ENCODE peak calls at places on chromosomes 5 and 9, in five cellular contexts. One of them, this sample, is unnamed.

GRCh38 chr9:26243722-26244121 is 565.5 kb upstream of the TUSC1 start:
- DNase-seq in foreskin fibroblast: peak; percentile 53
- DNase-seq in natural killer cell: no peak
- DNase-seq in mesothelial cell of epicardium: no peak
- DNase-seq in RWPE2: no peak
- DNase-seq in this sample: no peak

GRCh38 chr5:123438244-123438643 is 15.0 kb upstream of the CEP120 start:
- DNase-seq in foreskin fibroblast: no peak
- DNase-seq in natural killer cell: no peak
- DNase-seq in mesothelial cell of epicardium: no peak
- DNase-seq in RWPE2: no peak
- DNase-seq in this sample: no peak

GRCh38 chr5:8641796-8642505 is 773.0 kb downstream of the MTRR start:
- DNase-seq in foreskin fibroblast: no peak
- DNase-seq in natural killer cell: no peak
- DNase-seq in mesothelial cell of epicardium: no peak
- DNase-seq in RWPE2: no peak
- DNase-seq in this sample: no peak

GRCh38 chr5:36152324-36153298 is 700 bp downstream of the SKP2 start:
- DNase-seq in foreskin fibroblast: peak; percentile 7
- DNase-seq in natural killer cell: no peak
- DNase-seq in mesothelial cell of epicardium: peak; percentile 43
- DNase-seq in RWPE2: no peak
- DNase-seq in this sample: no peak

GRCh38 chr5:15249152-15249551 is 250.8 kb upstream of the FBXL7 start:
- DNase-seq in foreskin fibroblast: peak; percentile 64
- DNase-seq in natural killer cell: no peak
- DNase-seq in mesothelial cell of epicardium: no peak
- DNase-seq in RWPE2: no peak
- DNase-seq in this sample: no peak

GRCh38 chr9:13915591-13916301 is 398.2 kb downstream of the NFIB start:
- DNase-seq in foreskin fibroblast: no peak
- DNase-seq in natural killer cell: no peak
- DNase-seq in mesothelial cell of epicardium: no peak
- DNase-seq in RWPE2: no peak
- DNase-seq in this sample: no peak

GRCh38 chr5:68214472-68215207 is 916 bp upstream of the PIK3R1 start:
- DNase-seq in foreskin fibroblast: no peak
- DNase-seq in natural killer cell: no peak
- DNase-seq in mesothelial cell of epicardium: no peak
- DNase-seq in RWPE2: no peak
- DNase-seq in this sample: no peak

GRCh38 chr5:173612948-173613347 is 3.5 kb downstream of the BOD1 start:
- DNase-seq in foreskin fibroblast: peak; percentile 62
- DNase-seq in natural killer cell: no peak
- DNase-seq in mesothelial cell of epicardium: no peak
- DNase-seq in RWPE2: no peak
- DNase-seq in this sample: no peak

GRCh38 chr9:129412814-129413536 is 207.9 kb downstream of the C9orf50 start:
- DNase-seq in foreskin fibroblast: peak; percentile 75
- DNase-seq in natural killer cell: no peak
- DNase-seq in mesothelial cell of epicardium: peak; percentile 64
- DNase-seq in RWPE2: no peak
- DNase-seq in this sample: no peak

GRCh38 chr9:109451311-109452025 is 46.6 kb downstream of the PTPN3 start:
- DNase-seq in foreskin fibroblast: no peak
- DNase-seq in natural killer cell: no peak
- DNase-seq in mesothelial cell of epicardium: no peak
- DNase-seq in RWPE2: no peak
- DNase-seq in this sample: no peak

GRCh38 chr5:71666321-71666720 is 52.8 kb upstream of the CARTPT start:
- DNase-seq in foreskin fibroblast: no peak
- DNase-seq in natural killer cell: no peak
- DNase-seq in mesothelial cell of epicardium: no peak
- DNase-seq in RWPE2: no peak
- DNase-seq in this sample: no peak

GRCh38 chr9:22395585-22396205 is 50.9 kb upstream of the DMRTA1 start:
- DNase-seq in foreskin fibroblast: no peak
- DNase-seq in natural killer cell: no peak
- DNase-seq in mesothelial cell of epicardium: no peak
- DNase-seq in RWPE2: no peak
- DNase-seq in this sample: no peak

GRCh38 chr9:79657891-79658290 is 86.1 kb downstream of the TLE4 start:
- DNase-seq in foreskin fibroblast: no peak
- DNase-seq in natural killer cell: no peak
- DNase-seq in mesothelial cell of epicardium: no peak
- DNase-seq in RWPE2: no peak
- DNase-seq in this sample: no peak

GRCh38 chr5:179870952-179871351 is 12.3 kb upstream of the MRNIP start:
- DNase-seq in foreskin fibroblast: no peak
- DNase-seq in natural killer cell: no peak
- DNase-seq in mesothelial cell of epicardium: no peak
- DNase-seq in RWPE2: no peak
- DNase-seq in this sample: no peak

GRCh38 chr5:179869641-179870402 is 11.2 kb upstream of the MRNIP start:
- DNase-seq in foreskin fibroblast: no peak
- DNase-seq in natural killer cell: no peak
- DNase-seq in mesothelial cell of epicardium: no peak
- DNase-seq in RWPE2: peak; percentile 62
- DNase-seq in this sample: peak; percentile 10

GRCh38 chr5:179869101-179869500 is 10.5 kb upstream of the MRNIP start:
- DNase-seq in foreskin fibroblast: no peak
- DNase-seq in natural killer cell: no peak
- DNase-seq in mesothelial cell of epicardium: no peak
- DNase-seq in RWPE2: peak; percentile 48
- DNase-seq in this sample: peak; percentile 10

GRCh38 chr5:179871506-179871905 is 12.9 kb upstream of the MRNIP start:
- DNase-seq in foreskin fibroblast: no peak
- DNase-seq in natural killer cell: no peak
- DNase-seq in mesothelial cell of epicardium: no peak
- DNase-seq in RWPE2: no peak
- DNase-seq in this sample: no peak

DNA sequence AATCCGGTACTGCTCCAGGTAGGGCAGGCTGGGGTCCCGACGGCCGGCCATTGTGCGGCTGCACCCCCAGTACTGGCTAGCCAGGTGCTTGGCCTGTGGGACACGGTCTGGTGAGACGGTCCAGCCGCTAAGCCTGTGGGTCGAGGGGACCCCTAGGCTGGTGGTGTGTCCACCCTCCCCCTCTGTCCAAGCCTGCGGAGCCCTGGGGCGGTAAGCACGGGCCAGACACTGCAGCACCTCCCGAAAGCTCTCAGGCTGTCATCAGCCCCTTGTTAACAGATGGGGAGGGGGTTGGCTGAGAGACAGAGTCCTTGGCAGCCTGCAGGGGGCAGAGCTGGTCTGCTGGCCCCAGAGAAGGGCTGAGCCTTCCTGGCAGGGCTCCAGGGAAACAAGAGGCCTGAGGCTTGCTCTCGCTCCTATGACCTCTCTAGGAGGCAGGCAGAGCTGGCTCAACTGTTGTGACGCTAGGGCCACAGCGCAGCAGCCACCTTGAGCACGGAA is 11.8 kb upstream of the MRNIP start:
- DNase-seq in foreskin fibroblast: no peak
- DNase-seq in natural killer cell: no peak
- DNase-seq in mesothelial cell of epicardium: no peak
- DNase-seq in RWPE2: no peak
- DNase-seq in this sample: peak; percentile 13
- TF ChIP-seq CTCF in foreskin fibroblast: peak; percentile 37
- TF ChIP-seq CTCF in natural killer cell: no peak
- TF ChIP-seq CTCF in mesothelial cell of epicardium: no peak
- TF ChIP-seq CTCF in RWPE2: no peak
- TF ChIP-seq CTCF in this sample: no peak

GRCh38 chr9:121499427-121500164 is at the start of gene GGTA1:
- DNase-seq in foreskin fibroblast: peak; percentile 47
- DNase-seq in natural killer cell: no peak
- DNase-seq in mesothelial cell of epicardium: peak; percentile 71
- DNase-seq in RWPE2: no peak
- DNase-seq in this sample: peak; percentile 48
- TF ChIP-seq CTCF in foreskin fibroblast: no peak
- TF ChIP-seq CTCF in natural killer cell: no peak
- TF ChIP-seq CTCF in mesothelial cell of epicardium: no peak
- TF ChIP-seq CTCF in RWPE2: no peak
- TF ChIP-seq CTCF in this sample: no peak

GRCh38 chr5:159660401-159660800 is 255.9 kb upstream of the ADRA1B start:
- DNase-seq in foreskin fibroblast: peak; percentile 3
- DNase-seq in natural killer cell: no peak
- DNase-seq in mesothelial cell of epicardium: no peak
- DNase-seq in RWPE2: no peak
- DNase-seq in this sample: no peak

GRCh38 chr5:159658266-159658665 is 258.0 kb upstream of the ADRA1B start:
- DNase-seq in foreskin fibroblast: no peak
- DNase-seq in natural killer cell: no peak
- DNase-seq in mesothelial cell of epicardium: no peak
- DNase-seq in RWPE2: no peak
- DNase-seq in this sample: no peak

GRCh38 chr5:159655757-159656409 is 260.4 kb upstream of the ADRA1B start:
- DNase-seq in foreskin fibroblast: no peak
- DNase-seq in natural killer cell: no peak
- DNase-seq in mesothelial cell of epicardium: no peak
- DNase-seq in RWPE2: no peak
- DNase-seq in this sample: no peak

GRCh38 chr5:159657298-159657697 is 259.0 kb upstream of the ADRA1B start:
- DNase-seq in foreskin fibroblast: no peak
- DNase-seq in natural killer cell: no peak
- DNase-seq in mesothelial cell of epicardium: no peak
- DNase-seq in RWPE2: no peak
- DNase-seq in this sample: no peak

DNA sequence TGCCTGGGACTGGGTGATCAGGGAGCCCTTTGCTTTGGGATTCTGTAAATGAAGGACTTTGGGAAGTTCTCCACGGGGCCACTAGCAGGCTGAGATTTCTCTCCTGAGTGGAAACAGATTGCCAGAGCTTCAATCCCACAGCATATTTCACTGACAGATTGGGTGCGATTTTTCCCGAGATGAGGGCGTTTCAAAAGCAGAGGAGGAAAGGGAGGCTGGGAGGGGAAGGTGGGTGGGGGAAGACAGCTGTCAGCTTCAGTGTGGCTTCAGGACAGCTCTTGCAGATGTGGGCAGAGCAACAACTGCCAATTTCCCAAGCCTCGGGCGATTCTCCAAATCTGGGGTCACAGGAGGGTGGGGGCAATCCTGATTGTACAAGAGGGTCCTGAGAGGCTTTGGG is 258.5 kb upstream of the ADRA1B start:
- DNase-seq in foreskin fibroblast: no peak
- DNase-seq in natural killer cell: no peak
- DNase-seq in mesothelial cell of epicardium: no peak
- DNase-seq in RWPE2: no peak
- DNase-seq in this sample: no peak
- TF ChIP-seq CTCF in foreskin fibroblast: no peak
- TF ChIP-seq CTCF in natural killer cell: no peak
- TF ChIP-seq CTCF in mesothelial cell of epicardium: no peak
- TF ChIP-seq CTCF in RWPE2: no peak
- TF ChIP-seq CTCF in this sample: no peak

GRCh38 chr5:53381-54174 is 38.4 kb upstream of the PLEKHG4B start:
- DNase-seq in foreskin fibroblast: no peak
- DNase-seq in natural killer cell: no peak
- DNase-seq in mesothelial cell of epicardium: peak; percentile 72
- DNase-seq in RWPE2: peak; percentile 60
- DNase-seq in this sample: no peak
- TF ChIP-seq CTCF in foreskin fibroblast: no peak
- TF ChIP-seq CTCF in natural killer cell: no peak
- TF ChIP-seq CTCF in mesothelial cell of epicardium: no peak
- TF ChIP-seq CTCF in RWPE2: peak; percentile 41
- TF ChIP-seq CTCF in this sample: peak; percentile 10

GRCh38 chr9:34603610-34604231 is 8.2 kb downstream of the RPP25L start:
- DNase-seq in foreskin fibroblast: peak; percentile 46
- DNase-seq in natural killer cell: peak; percentile 76
- DNase-seq in mesothelial cell of epicardium: peak; percentile 93
- DNase-seq in RWPE2: no peak
- DNase-seq in this sample: peak; percentile 89

GRCh38 chr9:34606190-34606589 is 5.7 kb downstream of the RPP25L start:
- DNase-seq in foreskin fibroblast: no peak
- DNase-seq in natural killer cell: no peak
- DNase-seq in mesothelial cell of epicardium: no peak
- DNase-seq in RWPE2: no peak
- DNase-seq in this sample: no peak

GRCh38 chr9:34606908-34607307 is 5.0 kb downstream of the RPP25L start:
- DNase-seq in foreskin fibroblast: no peak
- DNase-seq in natural killer cell: no peak
- DNase-seq in mesothelial cell of epicardium: no peak
- DNase-seq in RWPE2: no peak
- DNase-seq in this sample: no peak

GRCh38 chr9:34610434-34611206 is 1.3 kb downstream of the RPP25L start:
- DNase-seq in foreskin fibroblast: no peak
- DNase-seq in natural killer cell: no peak
- DNase-seq in mesothelial cell of epicardium: no peak
- DNase-seq in RWPE2: no peak
- DNase-seq in this sample: no peak

DNA sequence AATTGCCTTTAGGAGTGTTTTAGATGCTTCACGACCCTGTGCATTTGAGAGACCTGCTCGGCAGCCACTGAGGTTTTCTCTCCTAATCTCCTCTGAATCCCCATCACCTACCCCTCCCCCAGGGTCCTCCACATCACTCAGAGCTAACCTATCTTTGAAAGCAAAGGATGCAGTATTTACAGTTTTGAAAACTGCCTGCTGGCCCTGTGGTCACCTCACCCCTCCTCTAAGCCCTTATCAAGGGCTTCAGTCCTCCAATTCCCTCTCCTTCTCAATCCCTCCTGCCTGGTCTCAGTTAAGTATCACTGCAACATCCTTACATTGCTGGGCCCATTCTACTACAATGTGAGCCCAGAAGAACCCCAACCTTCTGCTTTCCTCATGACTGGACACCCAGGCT is 4.6 kb downstream of the RPP25L start:
- DNase-seq in foreskin fibroblast: no peak
- DNase-seq in natural killer cell: no peak
- DNase-seq in mesothelial cell of epicardium: no peak
- DNase-seq in RWPE2: no peak
- DNase-seq in this sample: no peak
- TF ChIP-seq CTCF in foreskin fibroblast: no peak
- TF ChIP-seq CTCF in natural killer cell: no peak
- TF ChIP-seq CTCF in mesothelial cell of epicardium: no peak
- TF ChIP-seq CTCF in RWPE2: no peak
- TF ChIP-seq CTCF in this sample: no peak